ENCODE peak calls at places on chromosomes 13 and 19, in four cellular contexts. K, V, I and A are unnamed samples.
A peak's percentile ranks its signal among the peaks of the same experiment; 100 is the strongest.

GRCh38 chr13:49421391-49421790 is 22.5 kb downstream of the CAB39L start:
- DNase-seq in K (peak; percentile 24), V (peak; percentile 7), I (peak; percentile 81), A (peak; percentile 29)

GRCh38 chr19:35549174-35549788 is 3.9 kb downstream of the TMEM147 start:
- DNase-seq in K (no peak), V (peak; percentile 69), I (peak; percentile 76), A (peak; percentile 96)

GRCh38 chr19:38229585-38230073 is 5.6 kb upstream of the DPF1 start:
- DNase-seq in K (no peak), V (peak; percentile 98), I (peak; percentile 68), A (peak; percentile 89)

GRCh38 chr19:33713194-33713593 is 83.5 kb upstream of the KCTD15 start:
- DNase-seq in K (no peak), V (no peak), I (no peak), A (no peak)

GRCh38 chr13:73715114-73715909 is 418.9 kb downstream of the KLF12 start:
- DNase-seq in K (peak; percentile 31), V (no peak), I (no peak), A (no peak)

GRCh38 chr19:18029617-18030338 is 21.8 kb downstream of the ARRDC2 start:
- DNase-seq in K (no peak), V (no peak), I (peak; percentile 79), A (no peak)

GRCh38 chr13:28623782-28624706 is 34.9 kb upstream of the POMP start:
- DNase-seq in K (no peak), V (no peak), I (no peak), A (no peak)

GRCh38 chr13:96963786-96964475 is 30.3 kb downstream of the OXGR1 start:
- DNase-seq in K (no peak), V (no peak), I (no peak), A (no peak)

GRCh38 chr13:104163866-104164630 is 1097.8 kb upstream of the SLC10A2 start:
- DNase-seq in K (no peak), V (no peak), I (no peak), A (no peak)

GRCh38 chr19:3950871-3951861 is 18.3 kb downstream of the NMRK2 start:
- DNase-seq in K (no peak), V (peak; percentile 80), I (no peak), A (no peak)

GRCh38 chr19:40542197-40542859 is 34.3 kb upstream of the SHKBP1 start:
- DNase-seq in K (no peak), V (no peak), I (no peak), A (no peak)

GRCh38 chr19:50310759-50311465 is 18.3 kb downstream of the KCNC3 start:
- DNase-seq in K (no peak), V (no peak), I (no peak), A (no peak)

GRCh38 chr13:79541426-79542049 is 60.6 kb downstream of the NDFIP2 start:
- DNase-seq in K (peak; percentile 49), V (peak; percentile 19), I (peak; percentile 62), A (peak; percentile 9)

GRCh38 chr19:38795549-38795948 is 6.5 kb downstream of the LGALS7B start:
- DNase-seq in K (no peak), V (no peak), I (no peak), A (no peak)

GRCh38 chr13:77981191-77981925 is 62.7 kb upstream of the EDNRB start:
- DNase-seq in K (no peak), V (no peak), I (no peak), A (no peak)

GRCh38 chr13:111956261-111957151 is 110.4 kb upstream of the SOX1 start:
- DNase-seq in K (no peak), V (no peak), I (no peak), A (no peak)

GRCh38 chr13:94596575-94596971 is 621 bp upstream of the TGDS start:
- DNase-seq in K (no peak), V (no peak), I (no peak), A (no peak)

GRCh38 chr13:94598281-94598680 is 2.3 kb upstream of the TGDS start:
- DNase-seq in K (no peak), V (no peak), I (no peak), A (no peak)

GRCh38 chr13:94601446-94602431 is at the start of gene GPR180:
- DNase-seq in K (peak; percentile 95), V (peak; percentile 87), I (no peak), A (peak; percentile 94)

GRCh38 chr13:94602467-94602866 is 810 bp downstream of the GPR180 start:
- DNase-seq in K (no peak), V (no peak), I (no peak), A (no peak)

GRCh38 chr13:94599877-94600276 is 1.8 kb upstream of the GPR180 start:
- DNase-seq in K (no peak), V (no peak), I (peak; percentile 60), A (no peak)
- TF ChIP-seq POLR2AphosphoS2 in K (no peak), V (no peak), I (no peak), A (no peak)

GRCh38 chr13:43089912-43090498 is 66.6 kb downstream of the DNAJC15 start:
- DNase-seq in K (no peak), V (no peak), I (no peak), A (no peak)
- TF ChIP-seq POLR2AphosphoS2 in K (no peak), V (no peak), I (no peak), A (no peak)

GRCh38 chr13:44718467-44718866 is 142.3 kb upstream of the TSC22D1 start:
- DNase-seq in K (no peak), V (no peak), I (no peak), A (no peak)

GRCh38 chr13:44715287-44716224 is 139.4 kb upstream of the TSC22D1 start:
- DNase-seq in K (no peak), V (no peak), I (no peak), A (no peak)

GRCh38 chr13:44710576-44710975 is 134.4 kb upstream of the TSC22D1 start:
- DNase-seq in K (peak; percentile 5), V (no peak), I (no peak), A (peak; percentile 49)

GRCh38 chr13:44713793-44714469 is 137.8 kb upstream of the TSC22D1 start:
- DNase-seq in K (no peak), V (no peak), I (peak; percentile 53), A (peak; percentile 50)
- TF ChIP-seq POLR2AphosphoS2 in K (no peak), V (no peak), I (no peak), A (no peak)

DNA sequence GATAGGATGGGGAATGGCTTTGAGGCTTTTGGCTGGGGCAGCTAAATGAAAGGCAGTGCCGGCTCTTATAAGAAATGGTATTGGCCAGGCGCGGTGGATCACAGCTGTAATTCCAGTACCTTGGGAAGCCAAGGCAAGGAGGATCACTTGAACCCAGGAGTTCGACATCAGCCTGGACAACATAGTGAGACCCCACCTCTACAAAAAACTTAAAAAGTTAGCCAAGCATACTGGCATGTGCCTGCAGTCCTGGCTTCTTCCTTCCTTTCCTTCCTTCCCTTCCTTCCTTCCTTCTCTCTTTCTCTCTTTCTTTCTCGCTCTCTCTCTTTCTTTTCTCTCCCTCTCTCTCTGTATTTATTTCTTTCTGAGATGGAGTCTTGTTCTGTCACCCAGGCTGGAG is 3.1 kb downstream of the CA11 start:
- DNase-seq in K (no peak), V (no peak), I (no peak), A (no peak)
- TF ChIP-seq POLR2AphosphoS2 in K (no peak), V (no peak), I (no peak), A (no peak)